ENCODE peak calls at places on chromosomes 6 and 20, in ten cellular contexts. K is HFF-Myc; G is effector memory CD4-positive, alpha-beta T cell; W is adipocyte; B is colonic mucosa; A is psoas muscle; M is cardiac fibroblast; F is GM23338; E is thyroid gland; V is lower leg skin. O is an unnamed sample.

GRCh38 chr20:25859649-25860530 is 163.2 kb upstream of the ZNF337 start:
- DNase-seq in K (no peak), G (peak; percentile 61), W (peak; percentile 84), B (peak; percentile 56), A (peak; percentile 78), M (peak; percentile 66), F (peak; percentile 54), E (peak; percentile 85), V (peak; percentile 91), O (peak; percentile 61)

GRCh38 chr6:158262755-158263154 is 49.5 kb upstream of the TULP4 start:
- DNase-seq in K (no peak), G (no peak), W (no peak), B (no peak), A (no peak), M (no peak), F (no peak), E (no peak), V (no peak), O (no peak)

GRCh38 chr6:106258726-106259125 is 66.8 kb downstream of the ATG5 start:
- DNase-seq in K (no peak), G (no peak), W (no peak), B (no peak), A (no peak), M (no peak), F (no peak), E (no peak), V (no peak), O (no peak)

GRCh38 chr6:73079611-73079955 is 145.7 kb downstream of the KHDC1L start:
- DNase-seq in K (no peak), G (no peak), W (peak; percentile 64), B (no peak), A (no peak), M (peak; percentile 50), F (no peak), E (no peak), V (no peak), O (peak; percentile 64)

GRCh38 chr6:8623441-8623840 is 188.1 kb upstream of the SLC35B3 start:
- DNase-seq in K (no peak), G (no peak), W (no peak), B (no peak), A (no peak), M (no peak), F (no peak), E (no peak), V (no peak), O (no peak)

GRCh38 chr20:17889226-17889625 is 79.4 kb downstream of the SNX5 start:
- DNase-seq in K (no peak), G (no peak), W (peak; percentile 32), B (no peak), A (no peak), M (peak; percentile 59), F (no peak), E (no peak), V (no peak), O (peak; percentile 43)

GRCh38 chr6:52993461-52993860 is 1.6 kb downstream of the GSTA4 start:
- DNase-seq in K (no peak), G (no peak), W (peak; percentile 38), B (no peak), A (no peak), M (no peak), F (no peak), E (no peak), V (no peak), O (no peak)

GRCh38 chr6:4727671-4728435 is 48.4 kb upstream of the CDYL start:
- DNase-seq in K (no peak), G (no peak), W (peak; percentile 7), B (peak; percentile 67), A (no peak), M (peak; percentile 8), F (peak; percentile 31), E (no peak), V (no peak), O (no peak)

GRCh38 chr6:125104425-125104824 is 49.1 kb upstream of the TPD52L1 start:
- DNase-seq in K (peak; percentile 53), G (no peak), W (peak; percentile 71), B (no peak), A (no peak), M (peak; percentile 46), F (peak; percentile 25), E (no peak), V (no peak), O (peak; percentile 49)

GRCh38 chr20:63889241-63890200 is 5.4 kb upstream of the DNAJC5 start:
- DNase-seq in K (no peak), G (no peak), W (no peak), B (no peak), A (no peak), M (no peak), F (no peak), E (no peak), V (no peak), O (no peak)

GRCh38 chr6:166627875-166628849 is 1.1 kb upstream of the RPS6KA2 start:
- DNase-seq in K (no peak), G (peak; percentile 51), W (peak; percentile 80), B (peak; percentile 77), A (peak; percentile 74), M (peak; percentile 58), F (peak; percentile 78), E (peak; percentile 64), V (peak; percentile 94), O (peak; percentile 50)

GRCh38 chr6:113662688-113663333 is 194.3 kb upstream of the MARCKS start:
- DNase-seq in K (no peak), G (no peak), W (no peak), B (no peak), A (no peak), M (no peak), F (no peak), E (no peak), V (no peak), O (no peak)

GRCh38 chr6:62324817-62325216 is 38.8 kb upstream of the KHDRBS2 start:
- DNase-seq in K (no peak), G (no peak), W (no peak), B (no peak), A (no peak), M (no peak), F (no peak), E (no peak), V (no peak), O (no peak)

GRCh38 chr6:45678063-45678620 is 300.4 kb upstream of the SUPT3H start:
- DNase-seq in K (no peak), G (no peak), W (no peak), B (no peak), A (no peak), M (no peak), F (no peak), E (no peak), V (no peak), O (no peak)

GRCh38 chr6:11346516-11346915 is 114.0 kb upstream of the NEDD9 start:
- DNase-seq in K (no peak), G (no peak), W (no peak), B (no peak), A (no peak), M (no peak), F (no peak), E (peak; percentile 81), V (no peak), O (no peak)

GRCh38 chr6:27158316-27158643 is 89.2 kb upstream of the PRSS16 start:
- DNase-seq in K (no peak), G (no peak), W (no peak), B (no peak), A (no peak), M (no peak), F (no peak), E (no peak), V (no peak), O (no peak)
- H3K4me3 ChIP-seq in K (no peak overlapping the region), G (no peak overlapping the region), W (no peak overlapping the region), B (no peak overlapping the region), A (no peak overlapping the region), M (no peak overlapping the region), F (peak overlapping the region; percentile 84), E (no peak overlapping the region), V (no peak overlapping the region), O (no peak overlapping the region)

DNA sequence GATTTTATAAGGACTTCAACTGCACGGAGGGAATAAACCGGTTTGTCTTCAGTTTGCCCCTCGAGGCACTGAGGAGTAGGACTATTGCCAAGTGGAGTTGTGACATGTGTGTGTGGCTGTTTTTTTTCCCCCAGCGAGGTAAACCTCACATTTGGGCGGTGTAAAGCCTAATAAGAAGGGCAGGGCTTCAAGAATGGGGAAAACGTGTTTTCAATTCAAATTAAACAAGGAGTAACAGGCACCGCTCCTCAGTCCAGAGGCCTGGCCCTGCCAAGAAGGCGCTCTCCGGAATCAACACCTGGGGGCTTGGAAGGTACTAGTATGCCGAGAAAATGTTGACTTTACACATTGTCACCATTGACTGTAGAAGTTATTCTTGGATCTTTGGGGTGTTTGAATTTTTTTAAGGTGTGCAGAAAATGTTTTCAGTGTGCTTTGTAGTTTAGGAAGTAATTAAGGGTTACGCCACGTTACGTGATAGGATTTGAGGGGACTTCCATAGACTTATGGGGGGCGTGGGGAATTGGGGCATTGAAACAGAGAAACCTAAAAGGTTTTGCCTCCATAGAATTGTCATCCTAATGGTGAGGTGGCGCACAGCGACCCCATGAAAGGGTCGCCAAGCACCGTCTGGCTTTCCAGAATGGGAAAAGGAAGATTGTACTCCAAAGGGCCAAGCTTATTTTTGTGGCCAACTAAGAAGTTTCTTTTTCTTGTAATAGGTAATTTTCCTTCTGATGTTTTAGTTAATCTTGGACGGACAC is 802 bp downstream of the ADGRG6 start:
- DNase-seq in K (no peak), G (no peak), W (no peak), B (no peak), A (no peak), M (no peak), F (peak; percentile 45), E (no peak), V (peak; percentile 62), O (no peak)
- H3K4me3 ChIP-seq in K (peak overlapping the region; percentile 59), G (peak overlapping the region; percentile 54), W (peak overlapping the region; percentile 80), B (peak overlapping the region; percentile 76), A (peak overlapping the region; percentile 62), M (peak overlapping the region; percentile 63), F (peak overlapping the region; percentile 65), E (no peak overlapping the region), V (peak overlapping the region; percentile 56), O (peak overlapping the region; percentile 66)

DNA sequence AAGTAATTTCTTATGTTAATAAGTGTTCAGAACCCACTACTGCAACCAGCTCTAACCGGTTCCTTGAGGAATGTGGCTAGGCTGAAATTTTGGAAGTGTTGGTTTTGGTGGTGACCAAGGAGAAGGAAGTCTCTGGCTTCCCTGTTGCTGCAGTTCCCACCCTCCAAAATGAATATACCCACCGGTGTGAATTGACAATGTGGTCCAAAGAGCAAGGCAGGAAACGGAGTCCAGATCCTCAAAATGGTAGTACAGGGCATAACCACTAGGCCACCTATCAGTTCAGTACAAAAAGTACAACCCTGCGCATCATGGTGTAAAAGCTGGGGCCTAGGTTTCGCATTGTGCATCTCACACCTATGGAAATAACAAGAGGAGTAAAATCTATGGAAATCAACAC is 2.8 kb downstream of the ADNP start:
- DNase-seq in K (no peak), G (no peak), W (no peak), B (no peak), A (no peak), M (no peak), F (no peak), E (no peak), V (no peak), O (no peak)
- H3K4me3 ChIP-seq in K (peak overlapping the region; percentile 79), G (no peak overlapping the region), W (peak overlapping the region; percentile 82), B (no peak overlapping the region), A (peak overlapping the region; percentile 82), M (peak overlapping the region; percentile 87), F (peak overlapping the region; percentile 73), E (no peak overlapping the region), V (no peak overlapping the region), O (peak overlapping the region; percentile 84)

DNA sequence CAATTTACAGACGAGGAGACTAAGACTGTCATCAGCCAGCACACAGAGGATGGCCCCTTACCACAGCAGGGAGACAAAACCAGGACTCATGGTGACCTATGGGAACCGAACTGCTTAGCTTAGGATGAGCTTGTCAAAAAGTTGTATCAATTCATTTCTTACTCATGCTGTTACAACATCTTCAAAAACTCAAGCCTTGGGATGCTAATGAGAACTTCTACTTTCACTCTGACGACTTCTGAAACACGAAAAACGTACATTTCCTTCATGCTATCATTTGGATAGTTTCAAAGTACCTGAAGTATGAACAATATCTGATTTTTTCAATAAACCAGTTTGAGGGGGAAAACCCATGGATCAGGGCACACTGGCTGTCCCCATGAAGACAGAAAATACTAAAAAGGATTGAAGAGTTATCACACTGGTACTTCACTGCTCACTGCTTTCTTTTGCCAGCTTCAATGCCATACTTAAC is 31.9 kb downstream of the HIVEP2 start:
- DNase-seq in K (no peak), G (no peak), W (no peak), B (no peak), A (no peak), M (no peak), F (no peak), E (no peak), V (no peak), O (no peak)
- H3K4me3 ChIP-seq in K (no peak overlapping the region), G (peak overlapping the region; percentile 41), W (no peak overlapping the region), B (no peak overlapping the region), A (no peak overlapping the region), M (no peak overlapping the region), F (no peak overlapping the region), E (no peak overlapping the region), V (no peak overlapping the region), O (no peak overlapping the region)